ENCODE peak calls at places on chromosomes 3 and 15, in six cellular contexts. One of them, this sample, is unnamed.

GRCh38 chr3:62630664-62631063 is 244.6 kb downstream of the CADPS start:
- DNase-seq in activated gamma-delta T cell: no peak
- DNase-seq in AG08395: no peak
- DNase-seq in GM10248: no peak
- DNase-seq in GM18507: no peak
- DNase-seq in activated T-cell treated with anti-CD3 and anti-CD28 coated beads for 1 hour: no peak
- DNase-seq in this sample: no peak

GRCh38 chr3:125192190-125193035 is 20.1 kb downstream of the SLC12A8 start:
- DNase-seq in activated gamma-delta T cell: no peak
- DNase-seq in AG08395: no peak
- DNase-seq in GM10248: peak
- DNase-seq in GM18507: no peak
- DNase-seq in activated T-cell treated with anti-CD3 and anti-CD28 coated beads for 1 hour: no peak
- DNase-seq in this sample: peak

GRCh38 chr3:173653781-173654180 is 256.2 kb downstream of the NLGN1 start:
- DNase-seq in activated gamma-delta T cell: no peak
- DNase-seq in AG08395: no peak
- DNase-seq in GM10248: no peak
- DNase-seq in GM18507: no peak
- DNase-seq in activated T-cell treated with anti-CD3 and anti-CD28 coated beads for 1 hour: no peak
- DNase-seq in this sample: no peak

GRCh38 chr3:49627634-49628033 is 46.5 kb upstream of the APEH start:
- DNase-seq in activated gamma-delta T cell: no peak
- DNase-seq in AG08395: no peak
- DNase-seq in GM10248: no peak
- DNase-seq in GM18507: no peak
- DNase-seq in activated T-cell treated with anti-CD3 and anti-CD28 coated beads for 1 hour: no peak
- DNase-seq in this sample: no peak

GRCh38 chr3:87780808-87781207 is 278.0 kb downstream of the CGGBP1 start:
- DNase-seq in activated gamma-delta T cell: no peak
- DNase-seq in AG08395: no peak
- DNase-seq in GM10248: no peak
- DNase-seq in GM18507: no peak
- DNase-seq in activated T-cell treated with anti-CD3 and anti-CD28 coated beads for 1 hour: no peak
- DNase-seq in this sample: no peak

GRCh38 chr3:108404409-108404808 is 106.0 kb downstream of the MYH15 start:
- DNase-seq in activated gamma-delta T cell: no peak
- DNase-seq in AG08395: no peak
- DNase-seq in GM10248: no peak
- DNase-seq in GM18507: no peak
- DNase-seq in activated T-cell treated with anti-CD3 and anti-CD28 coated beads for 1 hour: no peak
- DNase-seq in this sample: no peak

GRCh38 chr3:40827942-40828688 is 303.4 kb downstream of the ZNF621 start:
- DNase-seq in activated gamma-delta T cell: no peak
- DNase-seq in AG08395: peak
- DNase-seq in GM10248: no peak
- DNase-seq in GM18507: no peak
- DNase-seq in activated T-cell treated with anti-CD3 and anti-CD28 coated beads for 1 hour: no peak
- DNase-seq in this sample: no peak

GRCh38 chr15:56251315-56252091 is 7.8 kb upstream of the RFX7 start:
- DNase-seq in activated gamma-delta T cell: no peak
- DNase-seq in AG08395: no peak
- DNase-seq in GM10248: no peak
- DNase-seq in GM18507: no peak
- DNase-seq in activated T-cell treated with anti-CD3 and anti-CD28 coated beads for 1 hour: no peak
- DNase-seq in this sample: no peak

GRCh38 chr15:36347272-36347864 is 232.1 kb upstream of the CDIN1 start:
- DNase-seq in activated gamma-delta T cell: no peak
- DNase-seq in AG08395: no peak
- DNase-seq in GM10248: no peak
- DNase-seq in GM18507: no peak
- DNase-seq in activated T-cell treated with anti-CD3 and anti-CD28 coated beads for 1 hour: no peak
- DNase-seq in this sample: no peak

GRCh38 chr15:87777054-87777498 is 479.5 kb downstream of the NTRK3 start:
- DNase-seq in activated gamma-delta T cell: no peak
- DNase-seq in AG08395: peak
- DNase-seq in GM10248: no peak
- DNase-seq in GM18507: no peak
- DNase-seq in activated T-cell treated with anti-CD3 and anti-CD28 coated beads for 1 hour: no peak
- DNase-seq in this sample: no peak

GRCh38 chr3:184594386-184595035 is 32.9 kb downstream of the EPHB3 start:
- DNase-seq in activated gamma-delta T cell: no peak
- DNase-seq in AG08395: no peak
- DNase-seq in GM10248: no peak
- DNase-seq in GM18507: no peak
- DNase-seq in activated T-cell treated with anti-CD3 and anti-CD28 coated beads for 1 hour: no peak
- DNase-seq in this sample: no peak

GRCh38 chr15:67093146-67093874 is 27.9 kb downstream of the SMAD3 start:
- DNase-seq in activated gamma-delta T cell: no peak
- DNase-seq in AG08395: no peak
- DNase-seq in GM10248: no peak
- DNase-seq in GM18507: no peak
- DNase-seq in activated T-cell treated with anti-CD3 and anti-CD28 coated beads for 1 hour: no peak
- DNase-seq in this sample: peak

GRCh38 chr3:132256984-132257383 is 60.2 kb upstream of the ACP3 start:
- DNase-seq in activated gamma-delta T cell: no peak
- DNase-seq in AG08395: no peak
- DNase-seq in GM10248: no peak
- DNase-seq in GM18507: no peak
- DNase-seq in activated T-cell treated with anti-CD3 and anti-CD28 coated beads for 1 hour: no peak
- DNase-seq in this sample: no peak

GRCh38 chr15:34732430-34732829 is 22.4 kb downstream of the GJD2 start:
- DNase-seq in activated gamma-delta T cell: no peak
- DNase-seq in AG08395: no peak
- DNase-seq in GM10248: no peak
- DNase-seq in GM18507: no peak
- DNase-seq in activated T-cell treated with anti-CD3 and anti-CD28 coated beads for 1 hour: no peak
- DNase-seq in this sample: no peak

GRCh38 chr3:35707904-35708303 is 68.6 kb downstream of the ARPP21 start:
- DNase-seq in activated gamma-delta T cell: no peak
- DNase-seq in AG08395: no peak
- DNase-seq in GM10248: no peak
- DNase-seq in GM18507: no peak
- DNase-seq in activated T-cell treated with anti-CD3 and anti-CD28 coated beads for 1 hour: no peak
- DNase-seq in this sample: no peak

GRCh38 chr3:40417845-40418543 is 31.0 kb downstream of the ENTPD3 start:
- DNase-seq in activated gamma-delta T cell: no peak
- DNase-seq in AG08395: no peak
- DNase-seq in GM10248: no peak
- DNase-seq in GM18507: no peak
- DNase-seq in activated T-cell treated with anti-CD3 and anti-CD28 coated beads for 1 hour: no peak
- DNase-seq in this sample: no peak

GRCh38 chr15:71282086-71282485 is 166.8 kb downstream of the THSD4 start:
- DNase-seq in activated gamma-delta T cell: no peak
- DNase-seq in AG08395: peak
- DNase-seq in GM10248: no peak
- DNase-seq in GM18507: no peak
- DNase-seq in activated T-cell treated with anti-CD3 and anti-CD28 coated beads for 1 hour: no peak
- DNase-seq in this sample: no peak

GRCh38 chr15:31554261-31554660 is 227.6 kb downstream of the KLF13 start:
- DNase-seq in activated gamma-delta T cell: no peak
- DNase-seq in AG08395: peak
- DNase-seq in GM10248: no peak
- DNase-seq in GM18507: no peak
- DNase-seq in activated T-cell treated with anti-CD3 and anti-CD28 coated beads for 1 hour: no peak
- DNase-seq in this sample: no peak

GRCh38 chr15:92112180-92112579 is 258.7 kb downstream of the SLCO3A1 start:
- DNase-seq in activated gamma-delta T cell: no peak
- DNase-seq in AG08395: peak
- DNase-seq in GM10248: no peak
- DNase-seq in GM18507: no peak
- DNase-seq in activated T-cell treated with anti-CD3 and anti-CD28 coated beads for 1 hour: no peak
- DNase-seq in this sample: no peak

GRCh38 chr3:123346726-123347125 is 102.2 kb downstream of the ADCY5 start:
- DNase-seq in activated gamma-delta T cell: no peak
- DNase-seq in AG08395: no peak
- DNase-seq in GM10248: no peak
- DNase-seq in GM18507: no peak
- DNase-seq in activated T-cell treated with anti-CD3 and anti-CD28 coated beads for 1 hour: no peak
- DNase-seq in this sample: no peak

GRCh38 chr15:42727740-42728355 is 9.1 kb downstream of the CDAN1 start:
- DNase-seq in activated gamma-delta T cell: no peak
- DNase-seq in AG08395: no peak
- DNase-seq in GM10248: no peak
- DNase-seq in GM18507: no peak
- DNase-seq in activated T-cell treated with anti-CD3 and anti-CD28 coated beads for 1 hour: no peak
- DNase-seq in this sample: no peak

This sample was measured in GM12878.